ENCODE peak calls at places on chromosome 5, in four cellular contexts. H is epithelial cell of esophagus, I is B cell, P is upper lobe of right lung. U is an unnamed sample.

GRCh38 chr5:74232281-74232680 is 408.2 kb downstream of the ENC1 start:
- DNase-seq in H (peak), I (no peak), P (no peak), U (no peak)

GRCh38 chr5:68074048-68074632 is 141.4 kb upstream of the PIK3R1 start:
- DNase-seq in H (peak), I (no peak), P (no peak), U (no peak)

GRCh38 chr5:133993152-133993548 is 11.6 kb downstream of the VDAC1 start:
- DNase-seq in H (peak), I (no peak), P (no peak), U (no peak)

GRCh38 chr5:54905942-54906537 is 79.4 kb downstream of the ESM1 start:
- DNase-seq in H (peak), I (no peak), P (no peak), U (no peak)

GRCh38 chr5:97458851-97459250 is 275.8 kb upstream of the RIOK2 start:
- DNase-seq in H (no peak), I (no peak), P (no peak), U (no peak)

GRCh38 chr5:146130440-146131045 is 25.2 kb upstream of the PLAC8L1 start:
- DNase-seq in H (peak), I (no peak), P (no peak), U (no peak)

GRCh38 chr5:35230043-35230611 is at the start of gene PRLR:
- DNase-seq in H (peak), I (peak), P (peak), U (no peak)

GRCh38 chr5:172501708-172502379 is 47.5 kb upstream of the SH3PXD2B start:
- DNase-seq in H (no peak), I (no peak), P (peak), U (no peak)

GRCh38 chr5:72688926-72689325 is 127.5 kb upstream of the TNPO1 start:
- DNase-seq in H (no peak), I (no peak), P (no peak), U (no peak)

GRCh38 chr5:113166285-113166684 is 189.7 kb downstream of the DCP2 start:
- DNase-seq in H (no peak), I (no peak), P (no peak), U (no peak)

DNA sequence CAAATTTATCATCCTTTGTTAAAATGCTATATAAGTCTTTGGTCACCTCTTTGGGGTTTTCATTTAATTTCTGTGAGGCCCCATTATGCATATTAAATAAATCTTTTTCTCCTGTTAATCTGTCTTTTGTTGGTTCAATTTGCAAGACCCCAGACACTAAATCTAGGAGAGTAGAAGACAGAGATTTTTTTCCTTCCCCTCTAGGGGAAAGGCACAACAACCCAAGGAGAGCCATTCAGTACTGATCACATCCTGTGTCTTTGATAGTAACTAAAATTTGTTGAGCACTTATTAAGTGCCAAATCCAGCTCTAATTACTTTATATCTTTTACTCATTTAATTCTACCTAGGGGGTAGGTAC is 74.4 kb downstream of the ALDH7A1 start:
- DNase-seq in H (no peak), I (no peak), P (no peak), U (no peak)
- TF ChIP-seq CTCF in H (no peak), I (no peak), P (no peak), U (no peak)

GRCh38 chr5:36398137-36398536 is 96.4 kb upstream of the RANBP3L start:
- DNase-seq in H (peak), I (no peak), P (no peak), U (no peak)
- TF ChIP-seq CTCF in H (peak), I (no peak), P (peak), U (peak)

DNA sequence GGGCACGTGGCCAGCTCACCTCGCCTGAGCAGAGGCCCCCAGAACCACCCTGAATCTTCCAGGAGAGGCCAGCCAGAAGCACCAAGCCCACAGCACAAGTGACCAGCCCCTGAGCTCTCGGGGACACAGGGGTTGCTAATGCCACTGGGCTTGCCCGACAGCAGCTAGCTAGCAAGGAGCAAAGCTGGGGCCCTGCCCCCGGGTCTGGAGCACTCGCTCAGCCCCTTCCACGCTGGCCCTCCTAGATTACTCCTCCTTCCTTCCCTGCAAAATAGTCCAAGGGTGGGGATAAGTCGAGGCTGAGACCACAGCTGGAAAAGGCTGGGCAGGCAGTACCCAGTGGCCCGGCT is 74.0 kb downstream of the ADAMTS2 start:
- DNase-seq in H (no peak), I (no peak), P (no peak), U (no peak)
- TF ChIP-seq CTCF in H (no peak), I (no peak), P (no peak), U (no peak)

GRCh38 chr5:31383734-31384133 is 148.2 kb downstream of the DROSHA start:
- DNase-seq in H (no peak), I (no peak), P (no peak), U (no peak)
- TF ChIP-seq CTCF in H (no peak), I (no peak), P (no peak), U (no peak)

U was measured in D721Med.